ENCODE peak calls at places on chromosomes 6 and 20, in four cellular contexts. One of them, this sample, is unnamed.

GRCh38 chr6:139557547-139557946 is 183.1 kb upstream of the CITED2 start:
- DNase-seq in cardiac muscle cell: no peak
- DNase-seq in heart right ventricle: no peak
- DNase-seq in hepatocyte: no peak
- DNase-seq in this sample: no peak

GRCh38 chr20:1327827-1328679 is 886 bp downstream of the SDCBP2 start:
- DNase-seq in hepatocyte: peak; percentile 63
- DNase-seq in cardiac muscle cell: no peak
- DNase-seq in heart right ventricle: no peak
- DNase-seq in this sample: no peak

GRCh38 chr20:36384022-36384619 is 78.0 kb downstream of the DLGAP4 start:
- DNase-seq in cardiac muscle cell: peak; percentile 43
- DNase-seq in hepatocyte: peak; percentile 68
- DNase-seq in heart right ventricle: no peak
- DNase-seq in this sample: no peak

GRCh38 chr20:33910056-33910455 is 83.7 kb upstream of the RALY start:
- DNase-seq in cardiac muscle cell: peak; percentile 87
- DNase-seq in heart right ventricle: no peak
- DNase-seq in hepatocyte: no peak
- DNase-seq in this sample: no peak

GRCh38 chr6:157235600-157236039 is 87.7 kb downstream of the TMEM242 start:
- DNase-seq in cardiac muscle cell: peak; percentile 67
- DNase-seq in heart right ventricle: peak; percentile 58
- DNase-seq in hepatocyte: peak; percentile 78
- DNase-seq in this sample: peak; percentile 62

GRCh38 chr20:51487525-51488279 is 54.8 kb downstream of the NFATC2 start:
- DNase-seq in heart right ventricle: no peak
- DNase-seq in cardiac muscle cell: peak; percentile 76
- DNase-seq in hepatocyte: peak; percentile 62
- DNase-seq in this sample: no peak

GRCh38 chr20:9408422-9409300 is 105.7 kb upstream of the LAMP5 start:
- DNase-seq in heart right ventricle: no peak
- DNase-seq in hepatocyte: no peak
- DNase-seq in cardiac muscle cell: peak; percentile 48
- DNase-seq in this sample: no peak

GRCh38 chr6:29424575-29424974 is 9.8 kb downstream of the OR12D1 start:
- DNase-seq in cardiac muscle cell: no peak
- DNase-seq in heart right ventricle: no peak
- DNase-seq in hepatocyte: no peak
- DNase-seq in this sample: no peak

GRCh38 chr6:106870069-106870468 is 104.5 kb downstream of the CD24 start:
- DNase-seq in cardiac muscle cell: peak; percentile 0
- DNase-seq in heart right ventricle: no peak
- DNase-seq in hepatocyte: peak; percentile 28
- DNase-seq in this sample: no peak

GRCh38 chr6:160041608-160042007 is 72.7 kb downstream of the IGF2R start:
- DNase-seq in heart right ventricle: peak; percentile 39
- DNase-seq in cardiac muscle cell: peak; percentile 89
- DNase-seq in hepatocyte: no peak
- DNase-seq in this sample: no peak

GRCh38 chr20:64108731-64109389 is 1.5 kb upstream of the NPBWR2 start:
- DNase-seq in heart right ventricle: no peak
- DNase-seq in hepatocyte: no peak
- DNase-seq in cardiac muscle cell: no peak
- DNase-seq in this sample: no peak

GRCh38 chr20:49278817-49279676 is 1.2 kb upstream of the ZNFX1 start:
- DNase-seq in heart right ventricle: peak; percentile 8
- DNase-seq in hepatocyte: peak; percentile 35
- DNase-seq in cardiac muscle cell: peak; percentile 48
- DNase-seq in this sample: peak; percentile 65

GRCh38 chr6:161434331-161434730 is 160.5 kb upstream of the AGPAT4 start:
- DNase-seq in hepatocyte: no peak
- DNase-seq in cardiac muscle cell: peak; percentile 52
- DNase-seq in heart right ventricle: no peak
- DNase-seq in this sample: no peak

GRCh38 chr6:160312900-160313299 is 35.3 kb upstream of the SLC22A3 start:
- DNase-seq in heart right ventricle: no peak
- DNase-seq in cardiac muscle cell: no peak
- DNase-seq in hepatocyte: no peak
- DNase-seq in this sample: no peak

GRCh38 chr6:33082702-33083101 is 6.9 kb downstream of the HLA-DPB1 start:
- DNase-seq in cardiac muscle cell: peak; percentile 71
- DNase-seq in hepatocyte: peak; percentile 71
- DNase-seq in heart right ventricle: no peak
- DNase-seq in this sample: no peak

GRCh38 chr20:24359306-24359705 is 110.1 kb upstream of the SYNDIG1 start:
- DNase-seq in heart right ventricle: no peak
- DNase-seq in cardiac muscle cell: no peak
- DNase-seq in hepatocyte: no peak
- DNase-seq in this sample: no peak

GRCh38 chr6:5093231-5094015 is 8.3 kb downstream of the PPP1R3G start:
- DNase-seq in heart right ventricle: peak; percentile 43
- DNase-seq in cardiac muscle cell: no peak
- DNase-seq in hepatocyte: no peak
- DNase-seq in this sample: no peak

GRCh38 chr6:84785676-84786075 is 21.3 kb upstream of the TBX18 start:
- DNase-seq in heart right ventricle: no peak
- DNase-seq in hepatocyte: no peak
- DNase-seq in cardiac muscle cell: no peak
- DNase-seq in this sample: no peak

GRCh38 chr6:24931296-24931695 is 4.5 kb downstream of the RIPOR2 start:
- DNase-seq in hepatocyte: no peak
- DNase-seq in heart right ventricle: no peak
- DNase-seq in cardiac muscle cell: peak; percentile 55
- DNase-seq in this sample: peak; percentile 2

GRCh38 chr6:62283828-62284411 is 2.1 kb downstream of the KHDRBS2 start:
- DNase-seq in hepatocyte: peak; percentile 76
- DNase-seq in heart right ventricle: no peak
- DNase-seq in cardiac muscle cell: peak; percentile 4
- DNase-seq in this sample: no peak

GRCh38 chr20:44471481-44471882 is 4.2 kb upstream of the TTPAL start:
- DNase-seq in heart right ventricle: no peak
- DNase-seq in cardiac muscle cell: peak; percentile 80
- DNase-seq in hepatocyte: peak; percentile 60
- DNase-seq in this sample: no peak

GRCh38 chr6:39416728-39417127 is 94.2 kb upstream of the KCNK16 start:
- DNase-seq in cardiac muscle cell: peak; percentile 58
- DNase-seq in heart right ventricle: no peak
- DNase-seq in hepatocyte: no peak
- DNase-seq in this sample: no peak

GRCh38 chr6:49565855-49566254 is 15.4 kb downstream of the C6orf141 start:
- DNase-seq in heart right ventricle: no peak
- DNase-seq in cardiac muscle cell: peak; percentile 55
- DNase-seq in hepatocyte: no peak
- DNase-seq in this sample: no peak

GRCh38 chr6:75382634-75382900 is 98.0 kb upstream of the TMEM30A start:
- DNase-seq in heart right ventricle: no peak
- DNase-seq in hepatocyte: no peak
- DNase-seq in cardiac muscle cell: no peak
- DNase-seq in this sample: no peak

GRCh38 chr6:10269814-10270472 is 144.9 kb downstream of the TFAP2A start:
- DNase-seq in cardiac muscle cell: no peak
- DNase-seq in hepatocyte: peak; percentile 11
- DNase-seq in heart right ventricle: no peak
- DNase-seq in this sample: no peak

GRCh38 chr6:20427856-20428255 is 26.2 kb downstream of the E2F3 start:
- DNase-seq in heart right ventricle: no peak
- DNase-seq in hepatocyte: peak; percentile 13
- DNase-seq in cardiac muscle cell: no peak
- DNase-seq in this sample: no peak

GRCh38 chr6:20426177-20427082 is 24.8 kb downstream of the E2F3 start:
- DNase-seq in cardiac muscle cell: no peak
- DNase-seq in hepatocyte: no peak
- DNase-seq in heart right ventricle: no peak
- DNase-seq in this sample: no peak

DNA sequence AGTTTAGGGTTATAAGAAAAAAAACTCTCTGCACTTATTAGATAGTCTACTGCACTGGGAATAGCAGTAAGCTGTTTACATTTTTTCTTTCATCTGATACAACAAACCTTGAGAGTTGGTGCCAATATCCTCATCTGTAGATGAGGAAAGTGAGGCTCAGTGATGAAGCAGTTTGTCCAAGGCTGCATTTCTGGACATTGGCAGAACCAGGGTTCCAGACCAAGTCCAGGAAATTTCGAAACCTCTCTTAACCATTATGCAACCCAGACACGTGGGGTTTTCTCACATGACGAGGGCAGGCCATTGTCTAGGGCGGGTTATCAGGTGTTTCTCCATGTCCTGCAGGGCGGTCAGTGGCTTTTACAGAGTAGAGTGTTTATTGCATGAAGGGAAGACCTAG is 23.0 kb downstream of the E2F3 start:
- DNase-seq in hepatocyte: peak; percentile 50
- DNase-seq in cardiac muscle cell: peak; percentile 75
- DNase-seq in heart right ventricle: no peak
- DNase-seq in this sample: no peak
- H3K4me1 ChIP-seq in hepatocyte: peaks cover 8% of the 10 kb centered on the region
- H3K4me1 ChIP-seq in cardiac muscle cell: peaks cover 6% of the 10 kb centered on the region
- H3K4me1 ChIP-seq in heart right ventricle: no peaks in the 10 kb centered on the region
- H3K4me1 ChIP-seq in this sample: peaks cover 25% of the 10 kb centered on the region

GRCh38 chr20:62779417-62779685 is 16.9 kb upstream of the MRGBP start:
- DNase-seq in cardiac muscle cell: no peak
- DNase-seq in heart right ventricle: no peak
- DNase-seq in hepatocyte: no peak
- DNase-seq in this sample: no peak

GRCh38 chr20:62782149-62782892 is 14.0 kb upstream of the MRGBP start:
- DNase-seq in cardiac muscle cell: no peak
- DNase-seq in heart right ventricle: no peak
- DNase-seq in hepatocyte: no peak
- DNase-seq in this sample: no peak

GRCh38 chr20:62778601-62779416 is 17.5 kb upstream of the MRGBP start:
- DNase-seq in heart right ventricle: no peak
- DNase-seq in hepatocyte: no peak
- DNase-seq in cardiac muscle cell: no peak
- DNase-seq in this sample: no peak

GRCh38 chr20:62780696-62781095 is 15.6 kb upstream of the MRGBP start:
- DNase-seq in cardiac muscle cell: no peak
- DNase-seq in hepatocyte: no peak
- DNase-seq in heart right ventricle: no peak
- DNase-seq in this sample: no peak

DNA sequence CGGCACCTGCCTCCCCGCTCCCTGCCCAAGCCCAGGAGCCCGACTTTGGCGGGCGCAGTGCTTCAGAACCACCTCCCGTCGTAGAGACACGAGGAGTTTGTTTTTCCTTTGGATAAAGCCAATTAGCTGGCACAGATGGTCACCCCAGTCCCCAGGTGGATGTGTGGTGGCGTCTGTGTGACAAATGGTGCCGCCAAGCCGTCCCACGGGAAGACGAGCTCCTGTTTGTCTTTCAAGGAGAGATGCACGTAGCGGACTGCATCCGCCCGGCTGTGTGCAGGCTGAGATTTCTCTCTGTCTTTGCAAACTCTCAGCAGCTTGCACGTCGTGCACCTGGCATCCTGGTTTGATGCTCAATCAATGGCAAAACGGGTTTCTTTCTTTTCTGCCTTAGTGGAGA is 16.1 kb upstream of the MRGBP start:
- DNase-seq in cardiac muscle cell: no peak
- DNase-seq in heart right ventricle: no peak
- DNase-seq in hepatocyte: no peak
- DNase-seq in this sample: no peak
- H3K36me3 ChIP-seq in cardiac muscle cell: no peaks in the 10 kb centered on the region
- H3K36me3 ChIP-seq in heart right ventricle: no peaks in the 10 kb centered on the region
- H3K36me3 ChIP-seq in hepatocyte: no peaks in the 10 kb centered on the region
- H3K36me3 ChIP-seq in this sample: no peaks in the 10 kb centered on the region

DNA sequence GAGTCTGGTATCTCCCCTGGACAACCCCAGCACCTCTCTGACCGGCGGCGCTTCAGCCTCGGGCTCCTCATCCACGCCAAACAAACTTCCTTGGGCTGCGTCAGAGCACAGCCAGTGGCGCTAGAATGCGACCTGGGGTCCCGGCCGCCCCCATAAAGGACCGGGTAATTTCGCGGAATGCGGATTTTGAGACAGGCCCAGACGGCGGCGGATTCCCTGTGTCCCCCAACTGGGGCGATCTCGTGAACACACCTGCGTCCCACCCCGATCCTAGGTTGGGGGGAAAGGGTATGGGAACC is 1.6 kb downstream of the FOXP4 start:
- DNase-seq in cardiac muscle cell: no peak
- DNase-seq in hepatocyte: peak; percentile 31
- DNase-seq in heart right ventricle: no peak
- DNase-seq in this sample: no peak
- H3K27me3 ChIP-seq in cardiac muscle cell: peaks cover 20% of the 10 kb centered on the region
- H3K27me3 ChIP-seq in hepatocyte: no peaks in the 10 kb centered on the region
- H3K27me3 ChIP-seq in heart right ventricle: no peaks in the 10 kb centered on the region
- H3K27me3 ChIP-seq in this sample: peaks cover 17% of the 10 kb centered on the region

GRCh38 chr6:17923401-17923863 is 64.0 kb downstream of the KIF13A start:
- DNase-seq in cardiac muscle cell: peak; percentile 36
- DNase-seq in hepatocyte: no peak
- DNase-seq in heart right ventricle: no peak
- DNase-seq in this sample: no peak

GRCh38 chr6:17930321-17930993 is 57.0 kb downstream of the KIF13A start:
- DNase-seq in cardiac muscle cell: peak; percentile 26
- DNase-seq in hepatocyte: no peak
- DNase-seq in heart right ventricle: no peak
- DNase-seq in this sample: no peak

GRCh38 chr6:17928514-17929430 is 58.7 kb downstream of the KIF13A start:
- DNase-seq in heart right ventricle: no peak
- DNase-seq in hepatocyte: no peak
- DNase-seq in cardiac muscle cell: peak; percentile 56
- DNase-seq in this sample: no peak

GRCh38 chr6:17931227-17931626 is 56.2 kb downstream of the KIF13A start:
- DNase-seq in heart right ventricle: no peak
- DNase-seq in hepatocyte: no peak
- DNase-seq in cardiac muscle cell: no peak
- DNase-seq in this sample: no peak

DNA sequence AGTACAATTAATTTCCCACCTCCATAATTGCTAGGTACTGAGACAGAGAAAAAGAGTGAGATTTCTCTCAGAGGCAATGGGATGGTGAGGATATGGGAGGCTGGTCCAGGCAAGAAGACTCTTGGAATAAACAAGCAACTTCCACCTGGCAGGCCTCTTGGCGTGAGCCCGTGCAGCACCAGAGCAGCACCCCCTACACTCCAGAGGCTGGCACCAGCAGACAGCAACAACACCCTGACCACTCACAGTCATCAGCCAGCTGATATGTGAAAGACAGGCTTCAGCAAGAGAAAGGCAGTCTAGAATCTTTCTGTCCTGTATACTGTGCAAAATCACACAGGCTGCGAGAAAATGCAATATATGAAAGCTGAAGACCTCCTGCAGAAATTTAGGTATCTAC is 59.7 kb downstream of the KIF13A start:
- DNase-seq in heart right ventricle: peak; percentile 45
- DNase-seq in hepatocyte: no peak
- DNase-seq in cardiac muscle cell: no peak
- DNase-seq in this sample: no peak
- H3K4me1 ChIP-seq in heart right ventricle: peaks cover 83% of the 10 kb centered on the region
- H3K4me1 ChIP-seq in hepatocyte: peaks cover 7% of the 10 kb centered on the region
- H3K4me1 ChIP-seq in cardiac muscle cell: peaks cover 77% of the 10 kb centered on the region
- H3K4me1 ChIP-seq in this sample: no peaks in the 10 kb centered on the region

This sample was measured in CD4-positive, alpha-beta memory T cell.